ENCODE peak calls at places on chromosomes 3 and 15, in five cellular contexts. P, Q, J, Z and D are unnamed samples.

GRCh38 chr3:134644731-134645514 is 5.9 kb downstream of the KY start:
- DNase-seq in J (peak), Z (no peak), Q (no peak), P (no peak), D (no peak)

GRCh38 chr15:40285151-40285898 is 2.5 kb upstream of the ANKRD63 start:
- DNase-seq in J (no peak), Z (no peak), Q (no peak), P (no peak), D (no peak)

GRCh38 chr15:71790081-71790480 is 20.3 kb upstream of the NR2E3 start:
- DNase-seq in Z (no peak), P (no peak), Q (no peak), J (peak), D (no peak)

GRCh38 chr3:9500108-9501050 is 53.2 kb downstream of the LHFPL4 start:
- DNase-seq in J (peak), Q (peak), P (peak), Z (peak), D (peak)

GRCh38 chr3:112889357-112889756 is 42.7 kb upstream of the CD200R1L start:
- DNase-seq in Z (no peak), Q (no peak), P (no peak), J (no peak), D (no peak)

GRCh38 chr3:27467545-27467944 is 16.6 kb downstream of the SLC4A7 start:
- DNase-seq in P (no peak), J (no peak), Z (no peak), Q (peak), D (peak)

GRCh38 chr15:40190591-40190990 is 29.7 kb downstream of the BUB1B start:
- DNase-seq in Z (no peak), Q (no peak), P (no peak), J (no peak), D (no peak)

GRCh38 chr15:51114437-51115119 is 19.9 kb upstream of the TNFAIP8L3 start:
- DNase-seq in P (no peak), J (no peak), Z (no peak), Q (no peak), D (no peak)

GRCh38 chr3:128343287-128344045 is 123.2 kb downstream of the DNAJB8 start:
- DNase-seq in Z (no peak), J (no peak), P (peak), Q (peak), D (peak)

GRCh38 chr15:63551400-63551799 is 45.8 kb upstream of the FBXL22 start:
- DNase-seq in P (no peak), Q (no peak), J (no peak), Z (no peak), D (no peak)

GRCh38 chr3:111329370-111329769 is 212.6 kb upstream of the CD96 start:
- DNase-seq in P (no peak), J (no peak), Z (no peak), Q (no peak), D (no peak)

GRCh38 chr3:29283297-29283681 is 2.4 kb downstream of the RBMS3 start:
- DNase-seq in Q (no peak), P (no peak), Z (no peak), J (no peak), D (no peak)

GRCh38 chr3:72440491-72440890 is 407.8 kb downstream of the SHQ1 start:
- DNase-seq in P (no peak), Q (no peak), J (no peak), Z (no peak), D (no peak)

GRCh38 chr3:126523745-126524428 is at the start of gene CHST13:
- DNase-seq in Z (no peak), P (peak), Q (peak), J (peak), D (peak)

GRCh38 chr15:49101536-49101935 is 53.9 kb downstream of the COPS2 start:
- DNase-seq in Z (no peak), J (no peak), P (no peak), Q (no peak), D (no peak)

GRCh38 chr3:179071569-179072397 is at the start of gene ZMAT3:
- DNase-seq in P (peak), J (peak), Z (peak), Q (peak), D (peak)

GRCh38 chr3:81301230-81301629 is 460.2 kb downstream of the GBE1 start:
- DNase-seq in P (no peak), J (no peak), Z (no peak), Q (peak), D (no peak)

GRCh38 chr3:71803248-71803647 is 18.3 kb upstream of the PROK2 start:
- DNase-seq in P (no peak), J (peak), Q (no peak), Z (no peak), D (no peak)

GRCh38 chr3:179464296-179465092 is 13.2 kb upstream of the GNB4 start:
- DNase-seq in P (no peak), J (no peak), Z (no peak), Q (no peak), D (no peak)

GRCh38 chr3:185448107-185448506 is 50.7 kb downstream of the TMEM41A start:
- DNase-seq in P (no peak), J (no peak), Z (no peak), Q (no peak), D (no peak)

GRCh38 chr3:127115691-127116351 is 77.1 kb upstream of the PRR23E start:
- DNase-seq in J (no peak), Z (no peak), Q (no peak), P (no peak), D (peak)

GRCh38 chr3:61985020-61985419 is 388.3 kb downstream of the FEZF2 start:
- DNase-seq in J (no peak), Z (no peak), P (no peak), Q (no peak), D (no peak)

GRCh38 chr15:83192742-83193141 is 14.9 kb downstream of the HDGFL3 start:
- DNase-seq in J (no peak), Z (no peak), P (no peak), Q (no peak), D (no peak)

GRCh38 chr3:44865272-44866005 is 3.7 kb downstream of the TMEM42 start:
- DNase-seq in Z (no peak), P (no peak), Q (no peak), J (no peak), D (no peak)

DNA sequence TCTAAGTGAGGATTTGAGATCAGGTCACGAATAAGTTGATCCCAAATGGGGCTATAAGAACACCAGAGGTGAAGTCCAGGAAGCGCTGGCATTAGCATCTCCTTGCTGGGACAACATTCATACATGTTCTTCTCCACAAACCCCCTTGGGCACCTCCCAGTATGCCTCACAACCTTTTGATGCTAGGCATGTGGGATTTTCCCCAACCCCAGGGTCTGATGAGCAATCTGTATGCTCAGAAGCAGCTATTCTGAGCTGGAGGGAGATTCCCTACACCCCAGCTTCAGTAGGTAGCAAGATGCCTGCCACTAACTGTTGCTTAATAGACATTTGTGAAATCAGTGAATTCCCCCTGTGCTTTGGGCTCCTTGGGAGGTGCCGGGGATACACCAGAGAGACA is 32.2 kb downstream of the SLC6A11 start:
- DNase-seq in P (no peak), Q (no peak), J (no peak), Z (no peak), D (no peak)
- TF ChIP-seq YY1 in P (no peak), Q (no peak), J (no peak), Z (no peak), D (no peak)

GRCh38 chr15:74167891-74168331 is 5.6 kb upstream of the ISLR start:
- DNase-seq in J (no peak), Z (no peak), P (no peak), Q (no peak), D (no peak)
- TF ChIP-seq YY1 in J (no peak), Z (no peak), P (no peak), Q (no peak), D (no peak)

GRCh38 chr3:39141211-39141995 is 12.0 kb downstream of the CSRNP1 start:
- DNase-seq in P (no peak), Q (peak), J (no peak), Z (no peak), D (no peak)
- TF ChIP-seq YY1 in P (no peak), Q (no peak), J (no peak), Z (no peak), D (no peak)

GRCh38 chr15:41630616-41631218 is 29.5 kb upstream of the MGA start:
- DNase-seq in P (no peak), Z (no peak), Q (no peak), J (no peak), D (peak)

GRCh38 chr15:41622901-41623300 is 37.3 kb upstream of the MGA start:
- DNase-seq in Q (no peak), J (no peak), P (no peak), Z (no peak), D (no peak)

GRCh38 chr15:41629436-41629835 is 30.8 kb upstream of the MGA start:
- DNase-seq in P (no peak), Z (no peak), J (no peak), Q (no peak), D (no peak)

GRCh38 chr15:41629883-41630282 is 30.3 kb upstream of the MGA start:
- DNase-seq in J (no peak), Q (no peak), Z (no peak), P (no peak), D (no peak)

GRCh38 chr15:41627204-41627603 is 33.0 kb upstream of the MGA start:
- DNase-seq in P (no peak), Z (no peak), J (no peak), Q (no peak), D (no peak)
- TF ChIP-seq YY1 in P (no peak), Z (no peak), J (no peak), Q (no peak), D (no peak)